ENCODE peak calls at places on chromosomes 1 and 21, in six cellular contexts. X is amniotic stem cell; O is Caki2; L is ELR; E is osteocyte; J is effector CD4-positive, alpha-beta T cell. U is an unnamed sample.

GRCh38 chr1:10625554-10625953 is 150.8 kb downstream of the PEX14 start:
- DNase-seq in X (no peak), O (no peak), L (no peak), E (no peak), J (no peak), U (no peak)

GRCh38 chr21:45306832-45307571 is 19.3 kb upstream of the POFUT2 start:
- DNase-seq in X (no peak), O (no peak), L (peak), E (no peak), J (no peak), U (peak)

GRCh38 chr1:82323144-82323543 is 522.4 kb downstream of the ADGRL2 start:
- DNase-seq in X (no peak), O (no peak), L (no peak), E (no peak), J (no peak), U (no peak)

GRCh38 chr1:182198006-182198605 is 136.6 kb upstream of the ZNF648 start:
- DNase-seq in X (no peak), O (no peak), L (no peak), E (no peak), J (no peak), U (no peak)

GRCh38 chr1:61083799-61084385 is 1.5 kb downstream of the NFIA start:
- DNase-seq in X (no peak), O (peak), L (no peak), E (no peak), J (no peak), U (no peak)

GRCh38 chr21:38765056-38765455 is 40.7 kb upstream of the ETS2 start:
- DNase-seq in X (no peak), O (no peak), L (no peak), E (no peak), J (no peak), U (no peak)

GRCh38 chr21:14306143-14306907 is 76.6 kb downstream of the HSPA13 start:
- DNase-seq in X (no peak), O (no peak), L (peak), E (no peak), J (no peak), U (no peak)

GRCh38 chr1:207495816-207496792 is at the start of gene CR1:
- DNase-seq in X (no peak), O (no peak), L (no peak), E (no peak), J (no peak), U (no peak)

GRCh38 chr1:116496380-116496779 is 74.4 kb downstream of the CD58 start:
- DNase-seq in X (no peak), O (no peak), L (no peak), E (no peak), J (no peak), U (no peak)

GRCh38 chr1:61585714-61586113 is 139.2 kb downstream of the TM2D1 start:
- DNase-seq in X (no peak), O (no peak), L (no peak), E (no peak), J (no peak), U (no peak)

GRCh38 chr1:9322845-9323244 is 30.2 kb downstream of the SPSB1 start:
- DNase-seq in X (no peak), O (no peak), L (no peak), E (no peak), J (no peak), U (no peak)

GRCh38 chr21:33254766-33255165 is 11.4 kb upstream of the IL10RB start:
- DNase-seq in X (no peak), O (no peak), L (no peak), E (peak), J (no peak), U (no peak)

GRCh38 chr1:28853033-28853742 is 41.2 kb downstream of the OPRD1 start:
- DNase-seq in X (no peak), O (no peak), L (no peak), E (no peak), J (no peak), U (no peak)

GRCh38 chr1:188089461-188089860 is 1260.7 kb downstream of the PLA2G4A start:
- DNase-seq in X (no peak), O (no peak), L (no peak), E (no peak), J (no peak), U (no peak)

GRCh38 chr1:3283849-3284248 is 170.6 kb upstream of the ARHGEF16 start:
- DNase-seq in X (no peak), O (no peak), L (no peak), E (no peak), J (no peak), U (no peak)

GRCh38 chr1:3604468-3604974 is 6.8 kb downstream of the MEGF6 start:
- DNase-seq in X (no peak), O (no peak), L (no peak), E (no peak), J (no peak), U (no peak)

GRCh38 chr1:2961081-2961480 is 60.2 kb upstream of the ACTRT2 start:
- DNase-seq in X (no peak), O (no peak), L (no peak), E (no peak), J (no peak), U (no peak)

GRCh38 chr1:222911866-222912265 is 97.0 kb downstream of the DISP1 start:
- DNase-seq in X (no peak), O (no peak), L (peak), E (no peak), J (no peak), U (no peak)

GRCh38 chr1:100219879-100220278 is 29.8 kb downstream of the DBT start:
- DNase-seq in X (no peak), O (no peak), L (peak), E (no peak), J (no peak), U (no peak)

GRCh38 chr1:114032271-114033218 is 53.3 kb downstream of the OLFML3 start:
- DNase-seq in X (no peak), O (no peak), L (peak), E (no peak), J (no peak), U (peak)

GRCh38 chr1:185512442-185512841 is 195.4 kb upstream of the IVNS1ABP start:
- DNase-seq in X (no peak), O (no peak), L (no peak), E (no peak), J (no peak), U (no peak)

U was measured in AG04450.